ENCODE peak calls at places on chromosome 3, in four cellular contexts. One of them, this sample, is unnamed.

GRCh38 chr3:193791041-193792032 is 198.3 kb downstream of the OPA1 start:
- DNase-seq in Panc1: no peak
- DNase-seq in fibroblast of lung: no peak
- DNase-seq in HCT116: no peak
- DNase-seq in this sample: peak

GRCh38 chr3:114363554-114364202 is 69.8 kb downstream of the TIGIT start:
- DNase-seq in Panc1: no peak
- DNase-seq in fibroblast of lung: peak
- DNase-seq in HCT116: no peak
- DNase-seq in this sample: no peak

GRCh38 chr3:129060276-129061076 is at the start of gene GP9:
- DNase-seq in Panc1: no peak
- DNase-seq in fibroblast of lung: no peak
- DNase-seq in HCT116: no peak
- DNase-seq in this sample: no peak

GRCh38 chr3:14329116-14329830 is 73.1 kb upstream of the SLC6A6 start:
- DNase-seq in Panc1: no peak
- DNase-seq in fibroblast of lung: peak
- DNase-seq in HCT116: no peak
- DNase-seq in this sample: peak

GRCh38 chr3:143901105-143901504 is 52.8 kb upstream of the SLC9A9 start:
- DNase-seq in Panc1: no peak
- DNase-seq in fibroblast of lung: peak
- DNase-seq in HCT116: no peak
- DNase-seq in this sample: peak

GRCh38 chr3:192851821-192852352 is 65.8 kb downstream of the MB21D2 start:
- DNase-seq in Panc1: peak
- DNase-seq in fibroblast of lung: peak
- DNase-seq in HCT116: peak
- DNase-seq in this sample: peak

GRCh38 chr3:194272861-194273266 is 78.3 kb downstream of the CPN2 start:
- DNase-seq in Panc1: no peak
- DNase-seq in fibroblast of lung: no peak
- DNase-seq in HCT116: no peak
- DNase-seq in this sample: no peak

GRCh38 chr3:175672119-175672689 is 813.1 kb downstream of the NAALADL2 start:
- DNase-seq in Panc1: peak
- DNase-seq in fibroblast of lung: peak
- DNase-seq in HCT116: no peak
- DNase-seq in this sample: no peak

GRCh38 chr3:125374501-125374995 is 577 bp downstream of the ZNF148 start:
- DNase-seq in Panc1: no peak
- DNase-seq in fibroblast of lung: peak
- DNase-seq in HCT116: no peak
- DNase-seq in this sample: peak

GRCh38 chr3:128649264-128649663 is 1.4 kb downstream of the RPN1 start:
- DNase-seq in Panc1: no peak
- DNase-seq in fibroblast of lung: no peak
- DNase-seq in HCT116: no peak
- DNase-seq in this sample: no peak

GRCh38 chr3:151827816-151828215 is 13.9 kb downstream of the AADAC start:
- DNase-seq in Panc1: no peak
- DNase-seq in fibroblast of lung: no peak
- DNase-seq in HCT116: no peak
- DNase-seq in this sample: peak

GRCh38 chr3:73136941-73137340 is 75.5 kb downstream of the EBLN2 start:
- DNase-seq in Panc1: no peak
- DNase-seq in fibroblast of lung: no peak
- DNase-seq in HCT116: no peak
- DNase-seq in this sample: no peak

GRCh38 chr3:21835266-21835665 is 84.3 kb upstream of the ZNF385D start:
- DNase-seq in Panc1: no peak
- DNase-seq in fibroblast of lung: no peak
- DNase-seq in HCT116: no peak
- DNase-seq in this sample: no peak

GRCh38 chr3:183378951-183379350 is 49.5 kb downstream of the MCF2L2 start:
- DNase-seq in Panc1: no peak
- DNase-seq in fibroblast of lung: no peak
- DNase-seq in HCT116: no peak
- DNase-seq in this sample: no peak

GRCh38 chr3:138774529-138775253 is 60.0 kb downstream of the PIK3CB start:
- DNase-seq in Panc1: peak
- DNase-seq in fibroblast of lung: peak
- DNase-seq in HCT116: peak
- DNase-seq in this sample: peak

GRCh38 chr3:81980566-81981494 is 219.4 kb upstream of the GBE1 start:
- DNase-seq in Panc1: no peak
- DNase-seq in fibroblast of lung: peak
- DNase-seq in HCT116: peak
- DNase-seq in this sample: peak

GRCh38 chr3:8762607-8763377 is 6.6 kb downstream of the OXTR start:
- DNase-seq in Panc1: no peak
- DNase-seq in fibroblast of lung: peak
- DNase-seq in HCT116: no peak
- DNase-seq in this sample: no peak

GRCh38 chr3:183202004-183202722 is 39.6 kb upstream of the LAMP3 start:
- DNase-seq in Panc1: no peak
- DNase-seq in fibroblast of lung: no peak
- DNase-seq in HCT116: no peak
- DNase-seq in this sample: no peak

GRCh38 chr3:116566478-116566960 is 121.2 kb upstream of the LSAMP start:
- DNase-seq in Panc1: no peak
- DNase-seq in fibroblast of lung: no peak
- DNase-seq in HCT116: no peak
- DNase-seq in this sample: no peak

GRCh38 chr3:128712848-128713247 is 13.1 kb upstream of the RAB7A start:
- DNase-seq in Panc1: no peak
- DNase-seq in fibroblast of lung: no peak
- DNase-seq in HCT116: no peak
- DNase-seq in this sample: no peak

GRCh38 chr3:185926445-185926844 is 11.4 kb downstream of the TRA2B start:
- DNase-seq in Panc1: no peak
- DNase-seq in fibroblast of lung: no peak
- DNase-seq in HCT116: no peak
- DNase-seq in this sample: no peak

GRCh38 chr3:122005033-122005565 is 16.9 kb downstream of the ILDR1 start:
- DNase-seq in Panc1: no peak
- DNase-seq in fibroblast of lung: no peak
- DNase-seq in HCT116: no peak
- DNase-seq in this sample: no peak

GRCh38 chr3:37540786-37541185 is 320.9 kb upstream of the CTDSPL start:
- DNase-seq in Panc1: no peak
- DNase-seq in fibroblast of lung: no peak
- DNase-seq in HCT116: no peak
- DNase-seq in this sample: no peak

GRCh38 chr3:126340596-126340942 is 16.6 kb downstream of the KLF15 start:
- DNase-seq in Panc1: no peak
- DNase-seq in fibroblast of lung: no peak
- DNase-seq in HCT116: no peak
- DNase-seq in this sample: no peak

GRCh38 chr3:8988791-8989558 is 25.7 kb upstream of the RAD18 start:
- DNase-seq in Panc1: no peak
- DNase-seq in fibroblast of lung: no peak
- DNase-seq in HCT116: no peak
- DNase-seq in this sample: no peak

GRCh38 chr3:114775395-114775794 is 371.7 kb downstream of the ZBTB20 start:
- DNase-seq in Panc1: no peak
- DNase-seq in fibroblast of lung: peak
- DNase-seq in HCT116: no peak
- DNase-seq in this sample: no peak

GRCh38 chr3:99505646-99506269 is 132.6 kb upstream of the COL8A1 start:
- DNase-seq in Panc1: no peak
- DNase-seq in fibroblast of lung: peak
- DNase-seq in HCT116: no peak
- DNase-seq in this sample: no peak

GRCh38 chr3:118882353-118882947 is 152.2 kb downstream of the IGSF11 start:
- DNase-seq in Panc1: peak
- DNase-seq in fibroblast of lung: peak
- DNase-seq in HCT116: peak
- DNase-seq in this sample: peak

GRCh38 chr3:190996376-190996775 is 133.9 kb upstream of the GMNC start:
- DNase-seq in Panc1: no peak
- DNase-seq in fibroblast of lung: peak
- DNase-seq in HCT116: no peak
- DNase-seq in this sample: no peak

GRCh38 chr3:23189183-23189582 is 13.9 kb upstream of the UBE2E2 start:
- DNase-seq in Panc1: no peak
- DNase-seq in fibroblast of lung: no peak
- DNase-seq in HCT116: no peak
- DNase-seq in this sample: no peak

GRCh38 chr3:183824761-183825379 is 507 bp downstream of the MAP6D1 start:
- DNase-seq in Panc1: no peak
- DNase-seq in fibroblast of lung: peak
- DNase-seq in HCT116: no peak
- DNase-seq in this sample: peak

GRCh38 chr3:62201438-62202035 is 171.8 kb downstream of the FEZF2 start:
- DNase-seq in Panc1: peak
- DNase-seq in fibroblast of lung: peak
- DNase-seq in HCT116: peak
- DNase-seq in this sample: peak

GRCh38 chr3:188792788-188793187 is 379.0 kb upstream of the TPRG1 start:
- DNase-seq in Panc1: no peak
- DNase-seq in fibroblast of lung: peak
- DNase-seq in HCT116: no peak
- DNase-seq in this sample: no peak
- TF ChIP-seq CTCF in Panc1: no peak
- TF ChIP-seq CTCF in fibroblast of lung: no peak
- TF ChIP-seq CTCF in HCT116: peak
- TF ChIP-seq CTCF in this sample: no peak

GRCh38 chr3:178203152-178203551 is 333.1 kb upstream of the KCNMB2 start:
- DNase-seq in Panc1: no peak
- DNase-seq in fibroblast of lung: peak
- DNase-seq in HCT116: no peak
- DNase-seq in this sample: no peak

GRCh38 chr3:178202199-178202598 is 334.0 kb upstream of the KCNMB2 start:
- DNase-seq in Panc1: no peak
- DNase-seq in fibroblast of lung: no peak
- DNase-seq in HCT116: no peak
- DNase-seq in this sample: no peak

GRCh38 chr3:178203650-178204049 is 332.6 kb upstream of the KCNMB2 start:
- DNase-seq in Panc1: no peak
- DNase-seq in fibroblast of lung: no peak
- DNase-seq in HCT116: no peak
- DNase-seq in this sample: no peak

GRCh38 chr3:178200316-178200715 is 335.9 kb upstream of the KCNMB2 start:
- DNase-seq in Panc1: no peak
- DNase-seq in fibroblast of lung: no peak
- DNase-seq in HCT116: no peak
- DNase-seq in this sample: no peak

DNA sequence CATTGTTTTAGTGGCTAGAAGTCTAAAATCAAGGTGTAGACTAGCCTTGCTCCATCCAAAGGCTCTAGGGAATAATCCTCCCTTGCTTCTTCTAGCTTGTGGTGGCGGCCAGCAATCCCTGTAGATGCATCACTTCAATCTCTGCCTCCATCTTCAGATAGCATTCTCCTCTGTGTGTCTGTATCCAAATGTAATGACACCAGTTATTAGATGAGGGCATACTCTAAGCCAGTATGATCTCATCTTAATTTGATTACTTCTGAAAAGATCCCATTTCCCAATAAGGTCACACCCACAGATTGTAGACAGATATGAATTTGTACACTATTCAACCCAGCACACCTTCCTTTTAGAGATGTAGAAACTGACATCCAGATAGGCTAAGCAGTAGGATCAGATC is 334.5 kb upstream of the KCNMB2 start:
- DNase-seq in Panc1: no peak
- DNase-seq in fibroblast of lung: no peak
- DNase-seq in HCT116: no peak
- DNase-seq in this sample: no peak
- H3K27ac ChIP-seq in Panc1: no peak
- H3K27ac ChIP-seq in fibroblast of lung: no peak
- H3K27ac ChIP-seq in HCT116: no peak
- H3K27ac ChIP-seq in this sample: no peak

DNA sequence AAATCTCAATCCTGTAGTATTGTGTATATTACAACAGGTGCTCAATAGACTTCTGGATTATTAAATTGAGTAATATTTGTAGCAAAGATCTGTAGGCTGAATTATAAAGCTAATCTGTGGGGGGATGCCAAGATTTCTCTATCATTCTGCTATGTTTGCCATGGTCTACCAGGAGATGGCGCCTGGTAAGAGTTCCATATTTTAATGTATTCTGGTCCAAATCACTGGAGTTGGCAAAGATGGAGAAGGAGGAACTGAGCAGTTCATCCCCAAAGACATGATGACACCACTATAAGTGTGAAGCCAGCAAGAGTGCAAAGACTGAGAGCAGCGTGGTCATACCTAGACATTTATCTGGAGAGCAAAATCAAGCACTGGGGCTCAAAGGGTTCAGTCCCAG is 340.8 kb upstream of the TPRG1 start:
- DNase-seq in Panc1: no peak
- DNase-seq in fibroblast of lung: no peak
- DNase-seq in HCT116: no peak
- DNase-seq in this sample: no peak
- TF ChIP-seq CTCF in Panc1: peak
- TF ChIP-seq CTCF in fibroblast of lung: no peak
- TF ChIP-seq CTCF in HCT116: peak
- TF ChIP-seq CTCF in this sample: no peak

GRCh38 chr3:170953736-170954135 is 45.3 kb upstream of the EIF5A2 start:
- DNase-seq in Panc1: no peak
- DNase-seq in fibroblast of lung: no peak
- DNase-seq in HCT116: no peak
- DNase-seq in this sample: no peak
- H3K27ac ChIP-seq in Panc1: no peak
- H3K27ac ChIP-seq in fibroblast of lung: no peak
- H3K27ac ChIP-seq in HCT116: no peak
- H3K27ac ChIP-seq in this sample: no peak